ENCODE peak calls at places on chromosomes 11 and 22, in nine cellular contexts. U is tibial nerve, G is stomach, O is IMR-90, Q is HCT116, I is spleen, N is esophagus squamous epithelium, C is body of pancreas, H is endothelial cell of umbilical vein. V is an unnamed sample.

GRCh38 chr11:17403977-17404759 is 15.7 kb upstream of the KCNJ11 start:
- DNase-seq in Q (no peak), I (no peak), O (no peak), G (no peak), H (no peak), U (no peak), N (no peak), C (no peak), V (no peak)

GRCh38 chr22:22039286-22040074 is 56.9 kb upstream of the TOP3B start:
- DNase-seq in U (no peak), G (no peak), N (no peak), H (no peak), I (no peak), Q (no peak), C (no peak), O (no peak), V (no peak)

GRCh38 chr22:38038426-38038825 is 18.8 kb upstream of the PICK1 start:
- DNase-seq in H (no peak), N (no peak), Q (no peak), C (no peak), G (no peak), U (no peak), I (no peak), O (no peak), V (no peak)

GRCh38 chr22:27995801-27996528 is 76.9 kb upstream of the PITPNB start:
- DNase-seq in U (no peak), I (peak; percentile 68), O (no peak), G (no peak), N (no peak), Q (no peak), C (peak; percentile 9), H (no peak), V (no peak)

GRCh38 chr22:19105456-19105855 is 16.8 kb downstream of the DGCR2 start:
- DNase-seq in Q (no peak), U (no peak), I (no peak), C (no peak), H (no peak), O (no peak), N (no peak), G (no peak), V (no peak)

GRCh38 chr11:30346068-30346688 is 23.3 kb downstream of the ARL14EP start:
- DNase-seq in O (peak; percentile 62), Q (peak; percentile 15), H (peak; percentile 54), C (no peak), G (no peak), I (no peak), U (peak; percentile 16), N (no peak), V (peak; percentile 47)

GRCh38 chr11:132486060-132486459 is 1046.2 kb downstream of the OPCML start:
- DNase-seq in N (no peak), H (no peak), G (no peak), C (no peak), Q (no peak), U (no peak), I (no peak), O (no peak), V (no peak)

GRCh38 chr11:65121447-65121864 is 478 bp downstream of the FAU start:
- DNase-seq in I (peak; percentile 86), C (no peak), H (no peak), N (no peak), G (no peak), O (no peak), Q (no peak), U (no peak), V (no peak)

GRCh38 chr11:30254307-30255298 is 23.8 kb downstream of the FSHB start:
- DNase-seq in O (no peak), I (no peak), G (no peak), H (no peak), N (no peak), Q (no peak), U (no peak), C (no peak), V (no peak)

GRCh38 chr22:43448048-43448447 is 36.2 kb downstream of the MPPED1 start:
- DNase-seq in I (no peak), N (no peak), C (no peak), G (no peak), H (no peak), O (no peak), U (no peak), Q (no peak), V (no peak)

GRCh38 chr11:120210651-120211521 is at the start of gene OAF:
- DNase-seq in O (peak; percentile 83), Q (peak; percentile 55), C (peak; percentile 78), G (peak; percentile 64), N (no peak), U (peak; percentile 73), H (peak; percentile 84), I (peak; percentile 87), V (peak; percentile 50)

GRCh38 chr11:15497366-15497765 is 382.6 kb downstream of the INSC start:
- DNase-seq in U (no peak), G (no peak), H (no peak), I (no peak), Q (no peak), C (no peak), O (no peak), N (no peak), V (no peak)

GRCh38 chr11:123582992-123583504 is 71.4 kb downstream of the SCN3B start:
- DNase-seq in N (no peak), C (no peak), G (no peak), I (no peak), O (no peak), Q (no peak), U (no peak), H (no peak), V (no peak)

DNA sequence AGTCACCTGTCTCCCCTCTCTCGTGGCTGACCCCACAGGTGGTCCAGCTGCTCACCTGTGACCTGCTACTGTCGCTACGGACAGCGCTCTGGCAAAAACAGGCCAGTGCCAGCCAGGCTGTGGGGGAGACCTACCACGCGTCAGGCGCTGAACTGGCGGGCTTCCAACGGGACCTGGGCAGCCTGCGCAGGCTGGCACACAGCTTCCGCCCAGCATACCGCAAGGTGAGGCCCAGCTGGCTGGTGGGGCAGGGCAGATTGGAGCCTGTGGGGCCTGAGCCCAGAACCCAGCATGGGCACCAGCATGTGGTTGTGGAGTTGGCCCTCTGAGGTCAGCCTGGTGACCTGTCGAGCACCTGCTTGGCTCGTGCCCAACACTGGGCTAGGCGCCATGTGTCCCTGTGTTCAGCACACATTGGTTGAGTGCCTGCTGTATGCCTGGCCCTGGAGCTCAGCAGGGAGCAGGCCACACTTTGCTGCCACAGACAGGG is 11.9 kb downstream of the SHISA8 start:
- DNase-seq in O (no peak), C (peak; percentile 53), I (no peak), U (no peak), N (no peak), H (no peak), Q (no peak), G (peak; percentile 96), V (peak; percentile 34)
- TF ChIP-seq POLR2A in O (no peak), C (no peak), I (no peak), U (no peak), N (no peak), H (no peak), Q (no peak), G (no peak), V (no peak)

GRCh38 chr11:115005663-115006062 is 327.3 kb downstream of the NXPE2 start:
- DNase-seq in I (no peak), H (no peak), O (no peak), N (no peak), U (no peak), C (no peak), G (no peak), Q (no peak), V (no peak)

GRCh38 chr11:115008774-115009173 is 330.4 kb downstream of the NXPE2 start:
- DNase-seq in C (no peak), I (no peak), U (no peak), H (no peak), Q (no peak), G (no peak), N (no peak), O (no peak), V (no peak)

GRCh38 chr11:115007851-115008250 is 329.5 kb downstream of the NXPE2 start:
- DNase-seq in C (no peak), U (no peak), O (no peak), H (no peak), I (no peak), N (no peak), G (no peak), Q (no peak), V (no peak)
- H3K27me3 ChIP-seq in C (no peaks in the 10 kb centered on the region), U (no peaks in the 10 kb centered on the region), O (no peaks in the 10 kb centered on the region), H (no peaks in the 10 kb centered on the region), I (no peaks in the 10 kb centered on the region), N (no peaks in the 10 kb centered on the region), G (peaks cover 4% of the 10 kb centered on the region), Q (no peaks in the 10 kb centered on the region), V (no peaks in the 10 kb centered on the region)

DNA sequence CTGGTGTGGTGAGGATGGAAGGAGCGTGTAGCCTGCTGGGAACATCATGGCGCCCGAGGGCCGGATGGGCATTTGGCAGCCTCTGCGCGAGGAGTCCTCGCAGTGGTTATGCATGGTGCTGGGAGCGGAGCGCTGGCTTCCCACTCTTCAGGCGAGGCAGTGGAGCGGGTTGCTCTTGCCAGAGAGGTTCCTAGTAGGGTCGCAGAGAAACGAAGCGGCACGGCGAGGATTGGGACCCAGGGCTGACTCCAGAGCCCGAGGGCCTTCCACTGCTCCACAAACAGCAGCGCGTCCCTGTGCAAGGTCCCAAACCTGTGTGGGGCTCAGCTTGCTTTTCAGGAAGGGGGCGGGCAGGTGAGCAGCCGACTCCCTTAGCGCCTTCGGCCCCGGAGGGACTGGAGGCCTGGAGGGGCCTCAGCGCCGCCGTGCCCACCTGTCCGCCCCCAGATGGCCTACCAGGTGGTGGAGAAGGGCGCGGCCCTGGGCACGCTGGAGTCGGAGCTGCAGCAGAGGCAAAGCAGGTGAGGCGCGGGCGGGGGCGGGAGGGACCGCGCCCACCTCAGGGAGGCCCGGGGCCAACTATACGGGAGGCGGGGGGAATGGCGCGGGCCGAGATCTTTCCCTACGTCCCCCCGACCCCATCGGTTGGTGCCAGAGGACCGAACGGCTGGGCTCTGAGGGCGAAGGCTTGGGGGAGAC is 7.2 kb downstream of the ATG16L2 start:
- DNase-seq in I (no peak), H (no peak), Q (no peak), O (no peak), N (no peak), U (no peak), C (peak; percentile 34), G (peak; percentile 37), V (no peak)
- H3K36me3 ChIP-seq in I (no peaks in the 10 kb centered on the region), H (peaks cover 5% of the 10 kb centered on the region), Q (no peaks in the 10 kb centered on the region), O (no peaks in the 10 kb centered on the region), N (peaks cover 79% of the 10 kb centered on the region), U (peaks cover 57% of the 10 kb centered on the region), C (peaks cover 2% of the 10 kb centered on the region), G (peaks cover 88% of the 10 kb centered on the region), V (no peaks in the 10 kb centered on the region)

DNA sequence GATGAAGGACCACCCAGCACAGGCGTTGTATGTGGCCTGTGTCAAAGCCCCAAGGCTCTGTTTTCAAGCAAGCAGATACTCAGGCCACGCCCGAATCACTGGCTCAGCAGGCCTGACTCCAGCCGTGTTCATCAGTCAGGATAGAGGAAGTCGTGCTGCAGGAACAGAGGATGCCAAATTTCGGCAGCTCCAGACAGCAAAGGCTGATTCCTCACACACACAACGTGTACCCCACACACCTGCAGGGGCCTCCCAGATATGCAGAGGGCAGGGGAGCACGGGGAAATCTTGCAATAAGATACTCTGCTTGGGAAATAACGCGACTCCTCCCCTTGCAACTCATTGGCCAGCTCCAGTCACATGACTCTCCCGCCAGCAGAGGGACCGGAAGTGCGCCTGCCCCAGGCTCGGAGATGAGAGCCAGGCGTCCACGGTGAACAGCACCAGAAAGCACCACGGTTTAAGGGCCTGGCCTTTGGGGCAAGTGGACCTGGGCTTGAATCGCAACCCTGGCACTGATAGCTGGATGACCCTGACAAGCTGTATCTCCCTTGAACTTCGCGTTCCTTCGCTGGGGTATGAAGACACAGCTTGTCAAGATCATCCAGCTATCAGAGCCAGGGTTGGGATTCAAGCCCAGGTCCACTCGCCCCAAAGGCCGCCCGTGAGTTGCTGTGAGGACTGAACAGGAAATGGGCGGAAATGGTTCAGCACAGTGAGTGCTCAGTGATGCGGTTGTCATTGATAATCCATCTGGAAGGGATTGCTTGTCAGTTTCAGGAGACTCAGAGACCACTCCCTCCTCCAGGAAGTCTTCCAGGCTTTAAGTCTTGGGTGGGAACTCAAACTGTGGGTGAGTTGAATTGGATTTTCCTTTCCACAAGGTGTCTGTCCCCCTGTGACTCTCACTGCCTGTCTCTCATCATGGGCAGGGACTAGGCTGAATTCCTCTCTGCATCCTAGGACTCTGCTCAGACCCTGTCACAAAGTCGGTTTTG is 88.5 kb downstream of the MYEOV start:
- DNase-seq in G (peak; percentile 27), O (no peak), U (no peak), N (no peak), Q (peak; percentile 70), I (peak; percentile 75), H (no peak), C (no peak), V (no peak)
- TF ChIP-seq POLR2A in G (no peak), O (no peak), U (no peak), N (no peak), Q (peak; percentile 78), I (no peak), H (no peak), C (no peak), V (no peak)